ENCODE peak calls at places on chromosomes 4 and X, in six cellular contexts. K is mesothelial cell of epicardium, Y is lower leg skin, P is upper lobe of left lung, L is WTC11, D is C1 segment of cervical spinal cord. C is an unnamed sample.

GRCh38 chr4:128379860-128380259 is 92.2 kb upstream of the PGRMC2 start:
- DNase-seq in K (no peak), Y (no peak), P (peak), L (peak), D (no peak), C (no peak)

GRCh38 chrX:150907474-150907873 is 9.0 kb upstream of the CD99L2 start:
- DNase-seq in K (no peak), Y (no peak), P (no peak), L (no peak), D (no peak), C (no peak)

GRCh38 chrX:15602761-15603160 is 2.0 kb upstream of the ACE2 start:
- DNase-seq in K (no peak), Y (no peak), P (no peak), L (no peak), D (no peak), C (no peak)

GRCh38 chr4:67575232-67575888 is 16.8 kb downstream of the STAP1 start:
- DNase-seq in K (no peak), Y (no peak), P (no peak), L (no peak), D (no peak), C (peak)

GRCh38 chrX:132662844-132663243 is 174.0 kb upstream of the MBNL3 start:
- DNase-seq in K (no peak), Y (no peak), P (no peak), L (no peak), D (no peak), C (no peak)

GRCh38 chr4:62208921-62209320 is 1008.8 kb downstream of the ADGRL3 start:
- DNase-seq in K (no peak), Y (no peak), P (no peak), L (no peak), D (no peak), C (no peak)

GRCh38 chrX:41421071-41421729 is 25.9 kb upstream of the NYX start:
- DNase-seq in K (no peak), Y (peak), P (no peak), L (no peak), D (no peak), C (no peak)

GRCh38 chrX:120269379-120270035 is 18.9 kb downstream of the ZBTB33 start:
- DNase-seq in K (no peak), Y (no peak), P (peak), L (no peak), D (no peak), C (no peak)

GRCh38 chrX:3548743-3549441 is 164.6 kb downstream of the PRKX start:
- DNase-seq in K (no peak), Y (no peak), P (no peak), L (no peak), D (no peak), C (no peak)

GRCh38 chr4:70559216-70559830 is 32.7 kb upstream of the AMBN start:
- DNase-seq in K (peak), Y (no peak), P (peak), L (peak), D (peak), C (no peak)

GRCh38 chr4:19756661-19757060 is 495.0 kb upstream of the SLIT2 start:
- DNase-seq in K (no peak), Y (no peak), P (no peak), L (no peak), D (no peak), C (no peak)

GRCh38 chrX:9609987-9610386 is 145.1 kb downstream of the TBL1X start:
- DNase-seq in K (no peak), Y (no peak), P (peak), L (no peak), D (no peak), C (no peak)